ENCODE peak calls at places on chromosomes 12 and 14, in five cellular contexts. I is T-helper 2 cell; Y is SW 1271; P is choroid plexus epithelial cell; S is Jurkat, Clone E6-1. Q is an unnamed sample.

GRCh38 chr12:52796839-52797528 is 1.1 kb upstream of the KRT3 start:
- DNase-seq in I (no peak), Y (no peak), P (no peak), S (no peak), Q (no peak)

GRCh38 chr12:8052679-8053078 is 13.5 kb downstream of the C3AR1 start:
- DNase-seq in S (no peak), I (no peak), Y (no peak), P (no peak), Q (no peak)

GRCh38 chr12:95557625-95558024 is 6.3 kb upstream of the USP44 start:
- DNase-seq in Y (no peak), S (no peak), I (no peak), P (no peak), Q (no peak)

GRCh38 chr12:98253641-98254040 is 261.7 kb upstream of the TMPO start:
- DNase-seq in Y (no peak), S (no peak), I (no peak), P (no peak), Q (no peak)

GRCh38 chr12:89075890-89076591 is 276.3 kb downstream of the DUSP6 start:
- DNase-seq in P (peak; percentile 47), I (no peak), Y (no peak), S (no peak), Q (no peak)

GRCh38 chr12:4001031-4001430 is 127.8 kb upstream of the PARP11 start:
- DNase-seq in Y (no peak), I (no peak), P (no peak), S (no peak), Q (no peak)

GRCh38 chr14:21556378-21557083 is 23.3 kb downstream of the OR10G3 start:
- DNase-seq in S (no peak), Y (no peak), P (no peak), I (no peak), Q (no peak)

GRCh38 chr14:90632868-90633267 is 183.4 kb downstream of the TTC7B start:
- DNase-seq in I (peak; percentile 27), Y (no peak), S (no peak), P (no peak), Q (no peak)

GRCh38 chr12:103779410-103780092 is 61.5 kb downstream of the NT5DC3 start:
- DNase-seq in P (peak; percentile 75), S (no peak), Y (peak; percentile 73), I (no peak), Q (no peak)

GRCh38 chr12:67909091-67909531 is 80.1 kb upstream of the IFNG-AS1 start:
- DNase-seq in P (peak; percentile 57), S (no peak), Y (no peak), I (no peak), Q (no peak)

GRCh38 chr14:103084021-103084919 is at the start of gene LBHD2:
- DNase-seq in I (no peak), P (no peak), Y (no peak), S (no peak), Q (no peak)

GRCh38 chr14:92497391-92497790 is 16.2 kb upstream of the RIN3 start:
- DNase-seq in Y (no peak), I (no peak), S (no peak), P (no peak), Q (no peak)

GRCh38 chr14:65346895-65347294 is 65.6 kb upstream of the FUT8 start:
- DNase-seq in Y (no peak), S (no peak), I (no peak), P (peak; percentile 45), Q (no peak)

GRCh38 chr12:128509170-128509569 is 242.2 kb downstream of the TMEM132C start:
- DNase-seq in P (no peak), S (no peak), I (no peak), Y (no peak), Q (no peak)

Q was measured in suprapubic skin.